ENCODE peak calls at places on chromosome 13, in six cellular contexts. P, L, A, Q, U and Z are unnamed samples.

GRCh38 chr13:70894258-70894657 is 786.0 kb upstream of the KLHL1 start:
- DNase-seq in Q (no peak), P (no peak), U (no peak), L (no peak), A (no peak), Z (no peak)

GRCh38 chr13:43134896-43135295 is 111.5 kb downstream of the DNAJC15 start:
- DNase-seq in P (no peak), L (no peak), U (no peak), A (no peak), Q (no peak), Z (no peak)

GRCh38 chr13:50713849-50714248 is 129.6 kb downstream of the DLEU7 start:
- DNase-seq in A (no peak), P (peak; percentile 49), U (peak; percentile 76), Q (peak; percentile 25), L (no peak), Z (no peak)

GRCh38 chr13:98476106-98476505 is 100.8 kb downstream of the STK24 start:
- DNase-seq in P (no peak), U (no peak), L (no peak), A (no peak), Q (peak; percentile 61), Z (no peak)

GRCh38 chr13:25905411-25906010 is 146.3 kb downstream of the SHISA2 start:
- DNase-seq in Q (no peak), A (no peak), U (peak; percentile 7), L (no peak), P (peak; percentile 23), Z (no peak)

GRCh38 chr13:29573190-29573589 is 22.3 kb downstream of the SLC7A1 start:
- DNase-seq in P (peak; percentile 42), A (no peak), Q (no peak), L (no peak), U (peak; percentile 37), Z (no peak)

GRCh38 chr13:33372251-33372919 is 86.8 kb upstream of the STARD13 start:
- DNase-seq in A (no peak), P (no peak), Q (no peak), L (no peak), U (no peak), Z (no peak)

GRCh38 chr13:41458939-41459753 is 1.8 kb downstream of the RGCC start:
- DNase-seq in A (peak; percentile 67), Q (peak; percentile 65), P (peak; percentile 68), L (no peak), U (peak; percentile 50), Z (no peak)

GRCh38 chr13:65959305-65959704 is 1270.8 kb downstream of the PCDH9 start:
- DNase-seq in A (no peak), L (no peak), Q (no peak), U (peak; percentile 86), P (peak; percentile 12), Z (no peak)